ENCODE peak calls at places on chromosomes 6 and 20, in five cellular contexts. O is right lobe of liver, P is left ventricle myocardium inferior, A is esophagus squamous epithelium, X is thoracic aorta. J is an unnamed sample.

GRCh38 chr6:45651301-45651700 is 273.6 kb upstream of the SUPT3H start:
- DNase-seq in O (no peak), P (no peak), A (no peak), X (no peak), J (no peak)

GRCh38 chr6:48280035-48280434 is 169.0 kb upstream of the PTCHD4 start:
- DNase-seq in O (no peak), P (no peak), A (no peak), X (no peak), J (no peak)

GRCh38 chr6:113744886-113745285 is 112.3 kb upstream of the MARCKS start:
- DNase-seq in O (no peak), P (no peak), A (no peak), X (no peak), J (no peak)

GRCh38 chr6:34142599-34142998 is 3.3 kb downstream of the GRM4 start:
- DNase-seq in O (no peak), P (no peak), A (no peak), X (no peak), J (no peak)

GRCh38 chr6:116217069-116217468 is 36.8 kb downstream of the TSPYL4 start:
- DNase-seq in O (no peak), P (no peak), A (no peak), X (no peak), J (no peak)

GRCh38 chr6:46184114-46184513 is 13.3 kb upstream of the ENPP5 start:
- DNase-seq in O (no peak), P (no peak), A (no peak), X (peak; percentile 21), J (no peak)

GRCh38 chr20:49287555-49288249 is 9.8 kb upstream of the ZNFX1 start:
- DNase-seq in O (no peak), P (no peak), A (no peak), X (no peak), J (no peak)

GRCh38 chr6:157216570-157216969 is 106.7 kb downstream of the TMEM242 start:
- DNase-seq in O (no peak), P (no peak), A (no peak), X (no peak), J (no peak)

GRCh38 chr6:14831922-14832321 is 413.9 kb upstream of the JARID2 start:
- DNase-seq in O (no peak), P (no peak), A (no peak), X (no peak), J (no peak)

GRCh38 chr6:25312703-25313102 is 33.5 kb downstream of the CARMIL1 start:
- DNase-seq in O (no peak), P (no peak), A (no peak), X (no peak), J (no peak)

GRCh38 chr6:151689499-151690201 is 117.8 kb upstream of the ESR1 start:
- DNase-seq in O (no peak), P (no peak), A (no peak), X (no peak), J (no peak)

GRCh38 chr6:127891731-127892326 is 9.0 kb downstream of the THEMIS start:
- DNase-seq in O (no peak), P (no peak), A (no peak), X (no peak), J (no peak)

GRCh38 chr6:157442296-157442695 is 61.3 kb downstream of the ZDHHC14 start:
- DNase-seq in O (no peak), P (no peak), A (no peak), X (no peak), J (no peak)

GRCh38 chr20:57568960-57569359 is 8.1 kb downstream of the PCK1 start:
- DNase-seq in O (no peak), P (no peak), A (no peak), X (no peak), J (no peak)

GRCh38 chr6:83215131-83216047 is 22.2 kb downstream of the RWDD2A start:
- DNase-seq in O (peak; percentile 57), P (peak; percentile 39), A (no peak), X (no peak), J (peak; percentile 53)

GRCh38 chr6:104952911-104953409 is 3.9 kb upstream of the LIN28B start:
- DNase-seq in O (no peak), P (no peak), A (no peak), X (no peak), J (no peak)

GRCh38 chr20:16542477-16542876 is 30.8 kb downstream of the KIF16B start:
- DNase-seq in O (no peak), P (no peak), A (no peak), X (no peak), J (no peak)

GRCh38 chr6:25173951-25174474 is 105.2 kb upstream of the CARMIL1 start:
- DNase-seq in O (no peak), P (no peak), A (no peak), X (no peak), J (no peak)

GRCh38 chr6:87237804-87238203 is 82.4 kb downstream of the ZNF292 start:
- DNase-seq in O (no peak), P (no peak), A (no peak), X (no peak), J (no peak)

GRCh38 chr6:43076928-43077809 is 1.1 kb downstream of the PTK7 start:
- DNase-seq in O (no peak), P (no peak), A (no peak), X (no peak), J (no peak)

GRCh38 chr20:32742322-32743236 is 688 bp downstream of the COMMD7 start:
- DNase-seq in O (no peak), P (no peak), A (no peak), X (no peak), J (no peak)

GRCh38 chr20:33251496-33251895 is 15.7 kb downstream of the BPIFA1 start:
- DNase-seq in O (no peak), P (no peak), A (no peak), X (no peak), J (no peak)

GRCh38 chr20:37615507-37616425 is 78.1 kb upstream of the CTNNBL1 start:
- DNase-seq in O (no peak), P (no peak), A (no peak), X (no peak), J (peak; percentile 43)

GRCh38 chr20:60060593-60060992 is 102.4 kb downstream of the CDH26 start:
- DNase-seq in O (no peak), P (no peak), A (no peak), X (no peak), J (no peak)

GRCh38 chr6:130796313-130796905 is 30.8 kb upstream of the SMLR1 start:
- DNase-seq in O (peak; percentile 59), P (no peak), A (no peak), X (no peak), J (no peak)

GRCh38 chr6:157607317-157608109 is 215.5 kb upstream of the SNX9 start:
- DNase-seq in O (peak; percentile 20), P (no peak), A (no peak), X (no peak), J (no peak)

GRCh38 chr6:139903411-139904157 is 529.1 kb upstream of the CITED2 start:
- DNase-seq in O (peak; percentile 58), P (no peak), A (no peak), X (no peak), J (no peak)

GRCh38 chr6:53059648-53060589 is 5.3 kb upstream of the FBXO9 start:
- DNase-seq in O (no peak), P (no peak), A (no peak), X (no peak), J (no peak)

GRCh38 chr6:170066679-170067078 is 224.2 kb downstream of the DLL1 start:
- DNase-seq in O (no peak), P (no peak), A (no peak), X (no peak), J (no peak)

GRCh38 chr20:51500936-51501335 is 41.6 kb downstream of the NFATC2 start:
- DNase-seq in O (no peak), P (no peak), A (no peak), X (no peak), J (peak; percentile 56)

GRCh38 chr6:4093288-4093687 is 14.4 kb upstream of the FAM217A start:
- DNase-seq in O (no peak), P (no peak), A (no peak), X (no peak), J (no peak)

GRCh38 chr6:48560408-48560807 is 449.4 kb upstream of the PTCHD4 start:
- DNase-seq in O (no peak), P (no peak), A (no peak), X (no peak), J (no peak)

GRCh38 chr6:52574709-52575489 is 2.0 kb downstream of the TRAM2 start:
- DNase-seq in O (no peak), P (no peak), A (no peak), X (no peak), J (peak; percentile 78)

GRCh38 chr6:7505196-7505699 is 36.2 kb upstream of the DSP start:
- DNase-seq in O (no peak), P (no peak), A (no peak), X (no peak), J (no peak)

GRCh38 chr6:149423946-149424440 is 23.9 kb downstream of the SUMO4 start:
- DNase-seq in O (no peak), P (no peak), A (no peak), X (no peak), J (no peak)

GRCh38 chr6:18241208-18241836 is 23.0 kb downstream of the DEK start:
- DNase-seq in O (no peak), P (no peak), A (no peak), X (no peak), J (no peak)

GRCh38 chr6:18243302-18243893 is 20.9 kb downstream of the DEK start:
- DNase-seq in O (no peak), P (no peak), A (no peak), X (no peak), J (no peak)

GRCh38 chr6:18237167-18237566 is 27.2 kb downstream of the DEK start:
- DNase-seq in O (no peak), P (no peak), A (no peak), X (no peak), J (no peak)

GRCh38 chr6:18242062-18242851 is 22.1 kb downstream of the DEK start:
- DNase-seq in O (no peak), P (no peak), A (no peak), X (no peak), J (no peak)

GRCh38 chr6:18240230-18240629 is 24.1 kb downstream of the DEK start:
- DNase-seq in O (no peak), P (no peak), A (no peak), X (no peak), J (no peak)
- H3K36me3 ChIP-seq in O (peaks cover 25% of the 10 kb centered on the region), P (peaks cover 54% of the 10 kb centered on the region), A (peaks cover 79% of the 10 kb centered on the region), X (peaks cover 15% of the 10 kb centered on the region), J (peaks cover 7% of the 10 kb centered on the region)

GRCh38 chr20:54539521-54540046 is 64.2 kb downstream of the DOK5 start:
- DNase-seq in O (no peak), P (no peak), A (no peak), X (no peak), J (no peak)
- H3K36me3 ChIP-seq in O (no peaks in the 10 kb centered on the region), P (no peaks in the 10 kb centered on the region), A (no peaks in the 10 kb centered on the region), X (no peaks in the 10 kb centered on the region), J (no peaks in the 10 kb centered on the region)

DNA sequence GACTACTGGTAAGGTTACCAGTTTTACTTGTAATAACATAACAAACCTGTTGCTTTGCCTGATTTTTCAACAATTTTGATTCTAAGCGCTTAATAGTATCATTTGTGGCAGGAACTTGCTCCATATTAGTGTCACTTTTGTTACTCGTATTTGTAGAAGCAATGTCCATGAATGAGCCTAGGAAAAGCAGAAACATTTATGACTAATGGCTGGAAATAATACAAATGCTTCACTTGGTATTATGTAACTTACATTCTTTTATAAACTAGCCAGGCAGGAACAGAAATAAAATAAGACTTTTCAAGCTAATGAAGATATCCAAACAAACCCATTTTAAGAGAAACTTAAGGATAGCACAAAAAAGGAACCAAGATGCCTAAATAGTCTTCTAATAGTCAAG is 38.9 kb downstream of the MAP3K7 start:
- DNase-seq in O (no peak), P (no peak), A (no peak), X (no peak), J (no peak)
- H3K36me3 ChIP-seq in O (peaks cover 52% of the 10 kb centered on the region), P (peaks cover 91% of the 10 kb centered on the region), A (peaks cover 99% of the 10 kb centered on the region), X (peaks cover 32% of the 10 kb centered on the region), J (peaks cover 38% of the 10 kb centered on the region)

GRCh38 chr6:42059743-42060142 is 9.4 kb downstream of the TAF8 start:
- DNase-seq in O (no peak), P (no peak), A (no peak), X (no peak), J (no peak)
- H3K36me3 ChIP-seq in O (peaks cover 87% of the 10 kb centered on the region), P (peaks cover 100% of the 10 kb centered on the region), A (peaks cover 100% of the 10 kb centered on the region), X (peaks cover 66% of the 10 kb centered on the region), J (peaks cover 52% of the 10 kb centered on the region)

J was measured in CD8-positive, alpha-beta T cell.